ENCODE peak calls at places on chromosomes 7 and 10, in nine cellular contexts. One of them, this sample, is unnamed.

GRCh38 chr7:66142996-66143395 is 28.3 kb downstream of the CRCP start:
- DNase-seq in body of pancreas: peak; percentile 38
- DNase-seq in HCT116: no peak
- DNase-seq in IMR-90: no peak
- DNase-seq in stomach: no peak
- DNase-seq in Peyer's patch: no peak
- DNase-seq in transverse colon: no peak
- DNase-seq in ovary: no peak
- DNase-seq in right lobe of liver: no peak
- DNase-seq in this sample: no peak

GRCh38 chr7:77427996-77428603 is 12.0 kb upstream of the GSAP start:
- DNase-seq in body of pancreas: peak; percentile 30
- DNase-seq in HCT116: no peak
- DNase-seq in IMR-90: peak; percentile 78
- DNase-seq in stomach: no peak
- DNase-seq in Peyer's patch: no peak
- DNase-seq in transverse colon: peak; percentile 19
- DNase-seq in ovary: no peak
- DNase-seq in right lobe of liver: no peak
- DNase-seq in this sample: no peak

GRCh38 chr10:96306516-96306915 is 2.3 kb downstream of the DNTT start:
- DNase-seq in body of pancreas: peak; percentile 65
- DNase-seq in HCT116: no peak
- DNase-seq in IMR-90: no peak
- DNase-seq in stomach: no peak
- DNase-seq in Peyer's patch: peak; percentile 49
- DNase-seq in transverse colon: peak; percentile 41
- DNase-seq in ovary: no peak
- DNase-seq in right lobe of liver: peak; percentile 48
- DNase-seq in this sample: no peak

GRCh38 chr10:24390146-24390700 is 181.3 kb downstream of the KIAA1217 start:
- DNase-seq in body of pancreas: no peak
- DNase-seq in HCT116: no peak
- DNase-seq in IMR-90: no peak
- DNase-seq in stomach: no peak
- DNase-seq in Peyer's patch: no peak
- DNase-seq in transverse colon: no peak
- DNase-seq in ovary: no peak
- DNase-seq in right lobe of liver: no peak
- DNase-seq in this sample: no peak

GRCh38 chr7:47594406-47594805 is 12.5 kb upstream of the TNS3 start:
- DNase-seq in body of pancreas: no peak
- DNase-seq in HCT116: no peak
- DNase-seq in IMR-90: no peak
- DNase-seq in stomach: no peak
- DNase-seq in Peyer's patch: no peak
- DNase-seq in transverse colon: no peak
- DNase-seq in ovary: no peak
- DNase-seq in right lobe of liver: no peak
- DNase-seq in this sample: no peak

GRCh38 chr10:80917636-80918035 is 379.9 kb downstream of the SH2D4B start:
- DNase-seq in body of pancreas: no peak
- DNase-seq in HCT116: no peak
- DNase-seq in IMR-90: no peak
- DNase-seq in stomach: no peak
- DNase-seq in Peyer's patch: no peak
- DNase-seq in transverse colon: no peak
- DNase-seq in ovary: no peak
- DNase-seq in right lobe of liver: no peak
- DNase-seq in this sample: no peak

GRCh38 chr10:124592736-124593430 is 131.3 kb downstream of the LHPP start:
- DNase-seq in body of pancreas: no peak
- DNase-seq in HCT116: no peak
- DNase-seq in IMR-90: no peak
- DNase-seq in stomach: no peak
- DNase-seq in Peyer's patch: no peak
- DNase-seq in transverse colon: no peak
- DNase-seq in ovary: no peak
- DNase-seq in right lobe of liver: no peak
- DNase-seq in this sample: no peak

GRCh38 chr7:102874166-102874829 is 38.5 kb upstream of the LRRC17 start:
- DNase-seq in body of pancreas: no peak
- DNase-seq in HCT116: peak; percentile 65
- DNase-seq in IMR-90: peak; percentile 94
- DNase-seq in stomach: no peak
- DNase-seq in Peyer's patch: no peak
- DNase-seq in transverse colon: no peak
- DNase-seq in ovary: no peak
- DNase-seq in right lobe of liver: no peak
- DNase-seq in this sample: no peak

GRCh38 chr10:29063806-29064644 is 224.8 kb upstream of the LYZL1 start:
- DNase-seq in body of pancreas: no peak
- DNase-seq in HCT116: no peak
- DNase-seq in IMR-90: peak; percentile 52
- DNase-seq in stomach: no peak
- DNase-seq in Peyer's patch: no peak
- DNase-seq in transverse colon: no peak
- DNase-seq in ovary: no peak
- DNase-seq in right lobe of liver: no peak
- DNase-seq in this sample: no peak

GRCh38 chr10:116278832-116279231 is 5.8 kb upstream of the GFRA1 start:
- DNase-seq in body of pancreas: no peak
- DNase-seq in HCT116: no peak
- DNase-seq in IMR-90: peak; percentile 20
- DNase-seq in stomach: no peak
- DNase-seq in Peyer's patch: no peak
- DNase-seq in transverse colon: no peak
- DNase-seq in ovary: no peak
- DNase-seq in right lobe of liver: no peak
- DNase-seq in this sample: no peak

GRCh38 chr7:47783456-47784240 is 164.6 kb downstream of the PKD1L1 start:
- DNase-seq in body of pancreas: peak; percentile 40
- DNase-seq in HCT116: peak; percentile 77
- DNase-seq in IMR-90: peak; percentile 98
- DNase-seq in stomach: no peak
- DNase-seq in Peyer's patch: no peak
- DNase-seq in transverse colon: no peak
- DNase-seq in ovary: peak; percentile 67
- DNase-seq in right lobe of liver: no peak
- DNase-seq in this sample: no peak

GRCh38 chr10:79939969-79940368 is 8.9 kb downstream of the SFTPD start:
- DNase-seq in body of pancreas: no peak
- DNase-seq in HCT116: no peak
- DNase-seq in IMR-90: no peak
- DNase-seq in stomach: no peak
- DNase-seq in Peyer's patch: no peak
- DNase-seq in transverse colon: no peak
- DNase-seq in ovary: no peak
- DNase-seq in right lobe of liver: no peak
- DNase-seq in this sample: no peak

GRCh38 chr10:130547368-130547767 is 411.2 kb downstream of the GLRX3 start:
- DNase-seq in body of pancreas: no peak
- DNase-seq in HCT116: no peak
- DNase-seq in IMR-90: no peak
- DNase-seq in stomach: no peak
- DNase-seq in Peyer's patch: no peak
- DNase-seq in transverse colon: no peak
- DNase-seq in ovary: no peak
- DNase-seq in right lobe of liver: no peak
- DNase-seq in this sample: no peak

GRCh38 chr10:107583974-107584373 is 419.5 kb upstream of the SORCS1 start:
- DNase-seq in body of pancreas: no peak
- DNase-seq in HCT116: no peak
- DNase-seq in IMR-90: no peak
- DNase-seq in stomach: no peak
- DNase-seq in Peyer's patch: no peak
- DNase-seq in transverse colon: no peak
- DNase-seq in ovary: no peak
- DNase-seq in right lobe of liver: no peak
- DNase-seq in this sample: no peak

GRCh38 chr10:33334839-33335549 is 527 bp upstream of the NRP1 start:
- DNase-seq in body of pancreas: peak; percentile 74
- DNase-seq in HCT116: peak; percentile 24
- DNase-seq in IMR-90: peak; percentile 87
- DNase-seq in stomach: peak; percentile 57
- DNase-seq in Peyer's patch: no peak
- DNase-seq in transverse colon: peak; percentile 66
- DNase-seq in ovary: peak; percentile 86
- DNase-seq in right lobe of liver: peak; percentile 77
- DNase-seq in this sample: peak; percentile 86
- H3K4me3 ChIP-seq in body of pancreas: peak overlapping the region; percentile 40
- H3K4me3 ChIP-seq in HCT116: peak overlapping the region; percentile 59
- H3K4me3 ChIP-seq in IMR-90: peak overlapping the region; percentile 85
- H3K4me3 ChIP-seq in stomach: peak overlapping the region; percentile 75
- H3K4me3 ChIP-seq in Peyer's patch: peak overlapping the region; percentile 45
- H3K4me3 ChIP-seq in transverse colon: peak overlapping the region; percentile 51
- H3K4me3 ChIP-seq in ovary: peak overlapping the region; percentile 69
- H3K4me3 ChIP-seq in right lobe of liver: peak overlapping the region; percentile 74
- H3K4me3 ChIP-seq in this sample: peak overlapping the region; percentile 77

GRCh38 chr7:6026011-6026819 is 5.0 kb upstream of the ANKRD61 start:
- DNase-seq in body of pancreas: peak; percentile 64
- DNase-seq in HCT116: no peak
- DNase-seq in IMR-90: peak; percentile 20
- DNase-seq in stomach: peak; percentile 67
- DNase-seq in Peyer's patch: peak; percentile 80
- DNase-seq in transverse colon: peak; percentile 89
- DNase-seq in ovary: peak; percentile 31
- DNase-seq in right lobe of liver: peak; percentile 61
- DNase-seq in this sample: peak; percentile 83
- H3K27ac ChIP-seq in body of pancreas: peak overlapping the region; percentile 7
- H3K27ac ChIP-seq in HCT116: no peak overlapping the region
- H3K27ac ChIP-seq in IMR-90: no peak overlapping the region
- H3K27ac ChIP-seq in stomach: peak overlapping the region; percentile 14
- H3K27ac ChIP-seq in Peyer's patch: peak overlapping the region; percentile 72
- H3K27ac ChIP-seq in transverse colon: peak overlapping the region; percentile 80
- H3K27ac ChIP-seq in ovary: no peak overlapping the region
- H3K27ac ChIP-seq in right lobe of liver: peak overlapping the region; percentile 27
- H3K27ac ChIP-seq in this sample: peak overlapping the region; percentile 66

GRCh38 chr7:26151650-26151952 is 397 bp upstream of the NFE2L3 start:
- DNase-seq in body of pancreas: no peak
- DNase-seq in HCT116: no peak
- DNase-seq in IMR-90: no peak
- DNase-seq in stomach: no peak
- DNase-seq in Peyer's patch: no peak
- DNase-seq in transverse colon: no peak
- DNase-seq in ovary: no peak
- DNase-seq in right lobe of liver: no peak
- DNase-seq in this sample: no peak

GRCh38 chr7:26151096-26151495 is 902 bp upstream of the NFE2L3 start:
- DNase-seq in body of pancreas: no peak
- DNase-seq in HCT116: no peak
- DNase-seq in IMR-90: no peak
- DNase-seq in stomach: no peak
- DNase-seq in Peyer's patch: no peak
- DNase-seq in transverse colon: no peak
- DNase-seq in ovary: no peak
- DNase-seq in right lobe of liver: no peak
- DNase-seq in this sample: no peak

GRCh38 chr7:26153246-26153822 is 1.3 kb downstream of the NFE2L3 start:
- DNase-seq in body of pancreas: no peak
- DNase-seq in HCT116: no peak
- DNase-seq in IMR-90: no peak
- DNase-seq in stomach: no peak
- DNase-seq in Peyer's patch: peak; percentile 25
- DNase-seq in transverse colon: peak; percentile 23
- DNase-seq in ovary: no peak
- DNase-seq in right lobe of liver: no peak
- DNase-seq in this sample: peak; percentile 54

GRCh38 chr7:26153823-26154783 is 2.1 kb downstream of the NFE2L3 start:
- DNase-seq in body of pancreas: no peak
- DNase-seq in HCT116: no peak
- DNase-seq in IMR-90: peak; percentile 68
- DNase-seq in stomach: peak; percentile 77
- DNase-seq in Peyer's patch: peak; percentile 38
- DNase-seq in transverse colon: peak; percentile 82
- DNase-seq in ovary: no peak
- DNase-seq in right lobe of liver: no peak
- DNase-seq in this sample: peak; percentile 67

DNA sequence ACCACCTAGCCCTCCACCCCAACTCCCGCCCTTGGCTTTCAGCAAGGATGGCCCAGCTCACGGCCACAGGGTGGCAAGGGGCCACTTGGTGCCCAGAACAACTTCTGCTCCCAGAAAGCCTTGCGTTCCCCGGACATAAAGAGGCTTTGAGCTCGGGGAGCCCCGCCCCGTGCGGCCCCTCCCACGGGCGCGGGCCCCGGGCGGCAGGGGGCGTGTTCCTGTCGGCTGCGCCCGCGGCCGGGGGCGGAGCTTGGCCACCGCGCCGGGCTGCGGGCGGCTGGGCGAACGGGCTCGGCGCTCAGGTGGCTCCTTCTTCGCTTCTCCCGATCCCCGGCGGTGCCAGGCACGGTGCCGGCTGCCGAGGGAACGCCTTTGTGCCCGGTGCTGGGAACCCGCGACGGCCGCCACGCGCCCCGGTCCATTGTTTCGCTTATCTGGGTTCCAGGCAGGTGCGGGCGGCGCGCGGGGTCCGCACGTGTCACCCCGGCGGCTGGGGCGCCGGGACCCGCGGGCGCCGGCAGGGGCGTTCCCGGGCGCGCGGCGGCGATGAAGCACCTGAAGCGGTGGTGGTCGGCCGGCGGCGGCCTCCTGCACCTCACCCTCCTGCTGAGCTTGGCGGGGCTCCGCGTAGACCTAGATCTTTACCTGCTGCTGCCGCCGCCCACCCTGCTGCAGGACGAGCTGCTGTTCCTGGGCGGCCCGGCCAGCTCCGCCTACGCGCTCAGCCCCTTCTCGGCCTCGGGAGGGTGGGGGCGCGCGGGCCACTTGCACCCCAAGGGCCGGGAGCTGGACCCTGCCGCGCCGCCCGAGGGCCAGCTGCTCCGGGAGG is at the start of gene NFE2L3:
- DNase-seq in body of pancreas: peak; percentile 90
- DNase-seq in HCT116: peak; percentile 64
- DNase-seq in IMR-90: peak; percentile 63
- DNase-seq in stomach: peak; percentile 90
- DNase-seq in Peyer's patch: peak; percentile 87
- DNase-seq in transverse colon: peak; percentile 92
- DNase-seq in ovary: peak; percentile 22
- DNase-seq in right lobe of liver: peak; percentile 65
- DNase-seq in this sample: peak; percentile 66
- TF ChIP-seq POLR2A in body of pancreas: peak; percentile 49
- TF ChIP-seq POLR2A in HCT116: peak; percentile 31
- TF ChIP-seq POLR2A in IMR-90: no peak
- TF ChIP-seq POLR2A in stomach: no peak
- TF ChIP-seq POLR2A in Peyer's patch: peak; percentile 71
- TF ChIP-seq POLR2A in transverse colon: peak; percentile 46
- TF ChIP-seq POLR2A in ovary: no peak
- TF ChIP-seq POLR2A in right lobe of liver: peak; percentile 29
- TF ChIP-seq POLR2A in this sample: no peak

DNA sequence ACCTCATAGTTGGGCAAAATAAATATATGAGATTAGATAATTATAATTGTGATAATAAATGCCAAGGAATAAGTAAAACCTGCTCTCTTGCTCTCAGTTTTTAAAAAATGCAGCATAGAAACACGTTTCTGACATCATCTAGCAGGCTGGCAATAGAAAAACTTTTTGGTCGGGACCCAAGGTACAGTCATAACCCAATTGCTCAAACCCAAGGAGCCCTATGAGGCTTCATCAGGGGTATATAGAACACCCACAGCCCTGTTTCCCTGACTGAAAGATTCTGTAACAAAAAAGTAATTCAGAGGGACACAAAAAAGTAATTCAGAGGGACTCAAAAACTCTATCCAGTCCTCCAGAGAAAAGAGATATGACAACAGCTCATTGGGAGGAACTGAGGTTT is 3.8 kb downstream of the PDE1C start:
- DNase-seq in body of pancreas: no peak
- DNase-seq in HCT116: no peak
- DNase-seq in IMR-90: no peak
- DNase-seq in stomach: no peak
- DNase-seq in Peyer's patch: no peak
- DNase-seq in transverse colon: no peak
- DNase-seq in ovary: no peak
- DNase-seq in right lobe of liver: no peak
- DNase-seq in this sample: no peak
- H3K4me3 ChIP-seq in body of pancreas: no peak overlapping the region
- H3K4me3 ChIP-seq in HCT116: no peak overlapping the region
- H3K4me3 ChIP-seq in IMR-90: no peak overlapping the region
- H3K4me3 ChIP-seq in stomach: no peak overlapping the region
- H3K4me3 ChIP-seq in Peyer's patch: no peak overlapping the region
- H3K4me3 ChIP-seq in transverse colon: no peak overlapping the region
- H3K4me3 ChIP-seq in ovary: no peak overlapping the region
- H3K4me3 ChIP-seq in right lobe of liver: no peak overlapping the region
- H3K4me3 ChIP-seq in this sample: no peak overlapping the region

This sample was measured in suprapubic skin.